ENCODE peak calls at places on chromosomes 3 and 15, in four cellular contexts. U is body of pancreas, D is IMR-90, Q is uterus. E is an unnamed sample.

GRCh38 chr3:160016972-160017371 is 28.3 kb downstream of the IL12A start:
- DNase-seq in U (no peak), D (peak), Q (no peak), E (no peak)

GRCh38 chr3:4670352-4670751 is 177.2 kb downstream of the ITPR1 start:
- DNase-seq in U (no peak), D (no peak), Q (no peak), E (peak)

GRCh38 chr3:195823998-195824397 is 12.3 kb upstream of the MUC4 start:
- DNase-seq in U (no peak), D (no peak), Q (no peak), E (peak)

GRCh38 chr3:55605837-55606236 is 118.7 kb upstream of the WNT5A start:
- DNase-seq in U (no peak), D (no peak), Q (no peak), E (no peak)

GRCh38 chr3:22007376-22007775 is 256.4 kb upstream of the ZNF385D start:
- DNase-seq in U (no peak), D (no peak), Q (no peak), E (no peak)

GRCh38 chr3:149494759-149495580 is 20.5 kb downstream of the TM4SF4 start:
- DNase-seq in U (no peak), D (peak), Q (no peak), E (no peak)

GRCh38 chr15:77402740-77403379 is 17.0 kb downstream of the PEAK1 start:
- DNase-seq in U (no peak), D (peak), Q (no peak), E (no peak)

GRCh38 chr3:14487821-14488220 is 52.3 kb downstream of the GRIP2 start:
- DNase-seq in U (no peak), D (no peak), Q (no peak), E (no peak)

GRCh38 chr3:5791558-5791957 is 604.1 kb downstream of the EDEM1 start:
- DNase-seq in U (no peak), D (no peak), Q (no peak), E (no peak)

GRCh38 chr3:128801779-128802369 is 75.9 kb downstream of the RAB7A start:
- DNase-seq in U (no peak), D (no peak), Q (no peak), E (no peak)
- TF ChIP-seq POLR2A in U (no peak), D (no peak), Q (no peak), E (no peak)

GRCh38 chr15:67079361-67079760 is 14.0 kb downstream of the SMAD3 start:
- DNase-seq in U (no peak), D (peak), Q (no peak), E (no peak)

GRCh38 chr15:67082007-67082536 is 16.7 kb downstream of the SMAD3 start:
- DNase-seq in U (peak), D (no peak), Q (no peak), E (no peak)

GRCh38 chr15:67080118-67080899 is 14.9 kb downstream of the SMAD3 start:
- DNase-seq in U (peak), D (peak), Q (no peak), E (no peak)

GRCh38 chr15:67083135-67083766 is 17.8 kb downstream of the SMAD3 start:
- DNase-seq in U (no peak), D (peak), Q (no peak), E (no peak)

GRCh38 chr15:67080900-67081431 is 15.6 kb downstream of the SMAD3 start:
- DNase-seq in U (no peak), D (peak), Q (peak), E (no peak)
- TF ChIP-seq POLR2A in U (no peak), D (no peak), Q (no peak), E (no peak)

DNA sequence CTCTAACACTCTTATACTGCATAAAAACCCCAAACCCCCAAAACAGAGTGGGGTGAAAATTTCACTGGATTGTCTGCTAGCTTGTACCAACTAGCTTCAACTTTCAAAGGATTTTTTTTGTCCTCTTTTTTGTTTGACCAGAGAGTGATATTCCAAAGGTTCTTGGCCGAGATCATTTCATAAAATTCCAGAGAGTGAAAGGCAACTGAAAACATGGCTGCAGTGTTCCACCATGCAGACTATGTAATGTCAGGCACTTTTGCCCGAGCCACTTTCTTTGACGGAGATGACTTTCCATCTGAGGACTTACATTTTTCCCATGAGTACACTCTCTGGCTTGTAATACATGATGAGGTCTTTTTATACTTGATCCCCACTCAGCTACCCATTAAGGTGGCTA is 107.5 kb downstream of the TIGIT start:
- DNase-seq in U (no peak), D (no peak), Q (no peak), E (no peak)
- TF ChIP-seq POLR2A in U (no peak), D (no peak), Q (no peak), E (no peak)

DNA sequence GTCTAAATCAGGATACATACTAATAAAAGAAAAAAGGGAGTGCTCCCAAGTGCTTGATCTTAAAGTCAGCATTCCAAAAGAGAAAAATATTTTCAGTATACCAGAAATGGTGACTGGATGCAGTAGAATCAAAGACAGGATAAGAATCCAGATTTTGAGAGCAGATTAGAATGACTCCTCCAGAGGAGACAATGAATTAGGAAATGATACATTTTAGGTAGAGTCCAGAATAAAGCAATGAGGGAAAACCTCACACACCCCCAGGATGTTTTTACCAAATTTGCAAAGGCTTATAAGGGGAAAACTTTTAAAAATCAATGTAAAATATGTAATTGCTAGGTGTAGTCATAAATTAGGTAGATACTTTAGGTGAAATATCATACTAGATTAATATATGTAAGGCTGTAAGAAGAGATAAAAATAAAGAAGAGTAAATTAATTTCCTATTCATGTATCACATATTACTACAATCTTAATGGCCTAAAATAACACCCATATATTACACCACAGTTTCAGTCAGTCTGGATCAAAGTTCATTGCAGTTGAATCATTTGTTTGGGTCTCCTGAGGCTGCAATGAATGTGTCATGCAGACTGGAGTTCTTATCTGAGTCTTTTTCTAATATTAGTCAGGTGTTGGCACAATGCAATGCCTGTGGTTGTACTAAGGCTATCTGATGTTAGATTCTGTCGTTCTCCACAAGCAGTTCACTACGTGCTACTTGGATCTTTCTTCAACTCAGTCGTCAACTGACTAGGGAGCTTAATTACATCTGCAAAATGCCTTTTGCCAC is 547.8 kb upstream of the EPHA6 start:
- DNase-seq in U (peak), D (no peak), Q (no peak), E (peak)
- TF ChIP-seq POLR2A in U (no peak), D (no peak), Q (no peak), E (no peak)

DNA sequence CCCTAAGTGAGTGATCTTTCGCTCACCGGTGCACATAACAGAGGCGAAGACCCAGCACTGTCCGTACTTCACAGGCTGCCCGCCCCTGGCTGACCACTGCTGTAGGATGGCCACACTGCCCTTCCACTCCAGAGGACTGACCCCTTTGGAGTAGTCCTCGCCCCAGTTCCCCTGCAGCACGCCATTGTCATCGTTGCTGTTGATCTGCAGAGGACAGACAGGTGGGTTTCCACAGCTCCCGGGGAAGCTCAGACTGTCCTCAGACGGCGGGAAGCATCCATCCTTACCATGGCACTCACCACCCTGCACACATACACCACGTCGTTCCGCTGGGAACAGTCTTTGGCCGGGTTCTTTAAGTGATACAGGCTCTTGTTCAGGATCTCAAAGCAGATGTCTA is 20.5 kb upstream of the TGM5 start:
- DNase-seq in U (no peak), D (no peak), Q (no peak), E (no peak)
- TF ChIP-seq POLR2A in U (no peak), D (no peak), Q (no peak), E (no peak)